ENCODE peak calls at places on chromosomes 5 and 9, in nine cellular contexts. U, Q, V, G, A, N, T, Y and J are unnamed samples.

GRCh38 chr5:1725641-1726468 is 73.8 kb downstream of the MRPL36 start:
- DNase-seq in U (no peak), Q (no peak), V (no peak), G (peak; percentile 54), A (no peak), N (peak; percentile 50), T (no peak), Y (no peak), J (no peak)

GRCh38 chr9:96253059-96253696 is 48.8 kb downstream of the HSD17B3 start:
- DNase-seq in U (no peak), Q (no peak), V (no peak), G (no peak), A (no peak), N (no peak), T (no peak), Y (no peak), J (no peak)

GRCh38 chr5:11719888-11720481 is 184.3 kb downstream of the CTNND2 start:
- DNase-seq in U (no peak), Q (no peak), V (no peak), G (peak; percentile 75), A (no peak), N (no peak), T (peak; percentile 53), Y (no peak), J (no peak)

GRCh38 chr9:121160025-121160424 is 41.6 kb downstream of the RAB14 start:
- DNase-seq in U (no peak), Q (no peak), V (no peak), G (no peak), A (no peak), N (no peak), T (no peak), Y (no peak), J (no peak)

GRCh38 chr5:142753114-142753764 is 16.9 kb upstream of the ARHGAP26 start:
- DNase-seq in U (no peak), Q (no peak), V (peak; percentile 67), G (no peak), A (no peak), N (peak; percentile 87), T (no peak), Y (peak; percentile 68), J (no peak)

GRCh38 chr5:24789631-24790354 is 145.0 kb upstream of the CDH10 start:
- DNase-seq in U (no peak), Q (no peak), V (no peak), G (no peak), A (no peak), N (no peak), T (no peak), Y (no peak), J (no peak)

GRCh38 chr9:93978498-93978897 is 23.3 kb upstream of the BARX1 start:
- DNase-seq in U (no peak), Q (no peak), V (no peak), G (no peak), A (no peak), N (no peak), T (no peak), Y (no peak), J (no peak)

GRCh38 chr9:120524038-120524437 is 55.9 kb downstream of the CDK5RAP2 start:
- DNase-seq in U (no peak), Q (no peak), V (no peak), G (no peak), A (no peak), N (no peak), T (no peak), Y (no peak), J (no peak)

GRCh38 chr5:141150215-141150992 is 547 bp downstream of the PCDHB6 start:
- DNase-seq in U (no peak), Q (no peak), V (no peak), G (no peak), A (no peak), N (no peak), T (no peak), Y (no peak), J (no peak)

GRCh38 chr9:115262952-115263351 is 145.0 kb upstream of the TNC start:
- DNase-seq in U (no peak), Q (no peak), V (no peak), G (no peak), A (no peak), N (no peak), T (no peak), Y (no peak), J (no peak)

GRCh38 chr5:58891072-58891970 is 308.4 kb downstream of the RAB3C start:
- DNase-seq in U (peak; percentile 62), Q (no peak), V (peak; percentile 84), G (peak; percentile 67), A (peak; percentile 62), N (peak; percentile 92), T (peak; percentile 28), Y (peak; percentile 63), J (peak; percentile 24)

GRCh38 chr5:168819004-168819626 is 239.9 kb upstream of the PANK3 start:
- DNase-seq in U (no peak), Q (no peak), V (no peak), G (no peak), A (no peak), N (no peak), T (no peak), Y (no peak), J (no peak)

GRCh38 chr5:16912080-16912479 is 24.0 kb downstream of the MYO10 start:
- DNase-seq in U (no peak), Q (no peak), V (no peak), G (no peak), A (no peak), N (no peak), T (no peak), Y (no peak), J (no peak)

GRCh38 chr5:116571568-116572321 is 2.9 kb downstream of the SEMA6A start:
- DNase-seq in U (no peak), Q (no peak), V (no peak), G (no peak), A (no peak), N (no peak), T (no peak), Y (no peak), J (no peak)

GRCh38 chr5:61397937-61398336 is 65.9 kb downstream of the ZSWIM6 start:
- DNase-seq in U (no peak), Q (no peak), V (no peak), G (no peak), A (no peak), N (no peak), T (no peak), Y (no peak), J (no peak)

GRCh38 chr9:112921549-112921948 is 30.9 kb upstream of the SLC46A2 start:
- DNase-seq in U (peak; percentile 38), Q (no peak), V (peak; percentile 69), G (peak; percentile 37), A (peak; percentile 23), N (no peak), T (peak; percentile 54), Y (no peak), J (no peak)

GRCh38 chr5:39080597-39081204 is 6.5 kb upstream of the RICTOR start:
- DNase-seq in U (peak; percentile 46), Q (no peak), V (peak; percentile 86), G (peak; percentile 65), A (no peak), N (peak; percentile 70), T (peak; percentile 61), Y (peak; percentile 59), J (no peak)

GRCh38 chr9:98491778-98492177 is 217.0 kb downstream of the GABBR2 start:
- DNase-seq in U (peak; percentile 39), Q (no peak), V (peak; percentile 58), G (no peak), A (peak; percentile 24), N (no peak), T (no peak), Y (no peak), J (no peak)

GRCh38 chr5:37664551-37664950 is 175.3 kb downstream of the GDNF start:
- DNase-seq in U (no peak), Q (no peak), V (no peak), G (no peak), A (no peak), N (no peak), T (no peak), Y (no peak), J (no peak)

GRCh38 chr5:110414360-110414759 is 312.1 kb downstream of the TMEM232 start:
- DNase-seq in U (peak; percentile 3), Q (no peak), V (peak; percentile 13), G (no peak), A (peak; percentile 9), N (no peak), T (no peak), Y (no peak), J (no peak)

GRCh38 chr5:132064738-132065331 is 4.4 kb downstream of the IL3 start:
- DNase-seq in U (peak; percentile 54), Q (peak; percentile 47), V (peak; percentile 80), G (peak; percentile 89), A (no peak), N (peak; percentile 72), T (peak; percentile 48), Y (peak; percentile 43), J (peak; percentile 64)
- TF ChIP-seq CTCF in U (peak; percentile 95), Q (peak; percentile 94), V (peak; percentile 99), G (peak; percentile 89), A (peak; percentile 94), N (peak; percentile 93), T (peak; percentile 77), Y (peak; percentile 54), J (peak; percentile 35)

DNA sequence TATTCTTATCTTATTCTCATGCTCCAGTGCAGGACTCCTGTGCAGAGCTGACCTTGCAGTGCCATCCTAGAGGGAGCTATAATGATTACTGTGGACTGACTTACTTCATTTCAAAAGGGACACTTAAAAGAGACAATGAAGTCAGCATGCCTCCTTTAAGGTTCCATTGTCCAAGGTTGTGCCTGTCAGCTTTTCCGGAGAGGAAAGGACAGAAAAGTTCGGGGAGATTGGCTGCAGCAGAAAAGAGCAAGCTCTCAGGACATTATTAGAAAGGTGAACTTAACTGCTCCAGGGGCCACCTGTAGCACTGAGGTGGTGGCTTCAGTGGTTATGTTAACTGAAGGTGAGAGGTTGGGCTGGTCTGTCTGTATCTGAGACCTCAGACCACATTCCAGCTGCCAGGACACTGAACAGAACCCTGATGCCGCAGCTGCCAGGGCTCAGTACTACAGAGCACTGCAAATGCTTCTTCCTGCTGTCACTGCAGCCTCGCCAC is 112.9 kb downstream of the ST8SIA4 start:
- DNase-seq in U (no peak), Q (no peak), V (no peak), G (peak; percentile 49), A (no peak), N (no peak), T (peak; percentile 19), Y (no peak), J (no peak)
- TF ChIP-seq CTCF in U (no peak), Q (no peak), V (peak; percentile 6), G (peak; percentile 47), A (no peak), N (peak; percentile 25), T (no peak), Y (no peak), J (no peak)

DNA sequence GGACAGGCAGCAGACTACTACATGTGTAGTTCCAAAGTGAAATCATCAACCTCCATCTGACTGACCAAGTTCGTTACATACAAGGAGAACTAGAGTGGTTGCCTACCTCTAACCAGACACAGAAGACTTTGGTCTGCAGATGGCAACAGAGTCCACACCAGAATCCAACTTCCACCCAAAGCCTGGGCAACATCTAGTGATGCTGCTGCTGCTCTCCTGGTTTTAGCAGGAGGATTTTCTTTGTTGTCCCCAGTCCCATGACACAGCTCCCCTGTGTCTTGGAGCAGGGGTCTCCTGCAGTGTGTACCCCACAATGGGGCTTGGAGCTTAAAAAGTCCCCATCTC is 46.4 kb upstream of the APC start:
- DNase-seq in U (no peak), Q (no peak), V (peak; percentile 14), G (no peak), A (no peak), N (no peak), T (no peak), Y (no peak), J (no peak)
- TF ChIP-seq CTCF in U (no peak), Q (no peak), V (no peak), G (no peak), A (no peak), N (no peak), T (no peak), Y (no peak), J (no peak)

GRCh38 chr5:154331267-154331666 is 114.5 kb upstream of the SAP30L start:
- DNase-seq in U (no peak), Q (no peak), V (no peak), G (no peak), A (no peak), N (no peak), T (no peak), Y (no peak), J (no peak)
- TF ChIP-seq CTCF in U (no peak), Q (no peak), V (no peak), G (no peak), A (no peak), N (no peak), T (no peak), Y (no peak), J (no peak)